ENCODE peak calls at places on chromosomes 4 and X, in six cellular contexts. L, N, T, E, B and Z are unnamed samples.

GRCh38 chr4:122827899-122828601 is 1.4 kb downstream of the FGF2 start:
- DNase-seq in L (no peak), N (peak; percentile 40), B (peak; percentile 64), T (peak; percentile 77), E (peak; percentile 63), Z (peak; percentile 78)

GRCh38 chr4:169652535-169652934 is 32.2 kb downstream of the CLCN3 start:
- DNase-seq in L (no peak), B (no peak), E (no peak), T (no peak), N (no peak), Z (no peak)

GRCh38 chr4:90174622-90175023 is 47.4 kb downstream of the CCSER1 start:
- DNase-seq in B (peak; percentile 96), L (no peak), N (no peak), T (no peak), E (peak; percentile 65), Z (no peak)

GRCh38 chr4:168505996-168506395 is 9.1 kb downstream of the PALLD start:
- DNase-seq in E (no peak), B (no peak), N (no peak), L (no peak), T (no peak), Z (no peak)

GRCh38 chrX:137212078-137212632 is 178.4 kb upstream of the GPR101 start:
- DNase-seq in T (no peak), L (no peak), B (peak; percentile 35), E (no peak), N (no peak), Z (peak; percentile 14)

GRCh38 chrX:129980540-129981206 is 1.8 kb upstream of the BCORL1 start:
- DNase-seq in L (no peak), N (peak; percentile 14), T (no peak), B (no peak), E (no peak), Z (peak; percentile 68)

GRCh38 chr4:57078685-57079521 is 31.3 kb downstream of the IGFBP7 start:
- DNase-seq in B (peak; percentile 93), E (no peak), N (no peak), T (no peak), L (no peak), Z (peak; percentile 64)

GRCh38 chrX:54479471-54480122 is 16.4 kb downstream of the FGD1 start:
- DNase-seq in N (no peak), E (no peak), T (no peak), B (no peak), L (no peak), Z (peak; percentile 48)

GRCh38 chrX:43456906-43457305 is 199.2 kb upstream of the MAOA start:
- DNase-seq in E (no peak), L (no peak), B (no peak), N (no peak), T (no peak), Z (no peak)

GRCh38 chr4:153243464-153243863 is 39.2 kb downstream of the TRIM2 start:
- DNase-seq in N (no peak), L (no peak), T (no peak), B (no peak), E (no peak), Z (no peak)

GRCh38 chrX:13938053-13938765 is 91.5 kb downstream of the GEMIN8 start:
- DNase-seq in T (peak; percentile 2), E (no peak), N (peak; percentile 57), B (peak; percentile 4), L (no peak), Z (peak; percentile 74)

GRCh38 chr4:118729287-118730286 is 44.4 kb downstream of the METTL14 start:
- DNase-seq in T (peak; percentile 92), B (no peak), E (no peak), L (no peak), N (no peak), Z (no peak)